ENCODE peak calls at places on chromosomes 5 and 9, in four cellular contexts. W is A549, T is K562, D is IMR-90. G is an unnamed sample.

GRCh38 chr9:93771276-93771675 is 183.9 kb downstream of the BARX1 start:
- DNase-seq in D (no peak), T (no peak), W (no peak), G (no peak)

GRCh38 chr5:128405159-128405558 is 132.9 kb downstream of the FBN2 start:
- DNase-seq in D (no peak), W (no peak), T (no peak), G (no peak)

GRCh38 chr9:105881654-105882349 is 187.5 kb downstream of the TMEM38B start:
- DNase-seq in T (peak; percentile 81), D (peak; percentile 53), W (peak; percentile 71), G (peak; percentile 25)

GRCh38 chr9:129206401-129206800 is 28.3 kb upstream of the IER5L start:
- DNase-seq in W (no peak), D (no peak), T (no peak), G (no peak)

GRCh38 chr9:70478963-70479641 is 64.6 kb upstream of the KLF9 start:
- DNase-seq in T (no peak), W (no peak), D (peak; percentile 68), G (no peak)

GRCh38 chr5:110969502-110969901 is 102.0 kb upstream of the TSLP start:
- DNase-seq in T (no peak), W (no peak), D (no peak), G (no peak)

GRCh38 chr9:107557236-107557990 is 67.8 kb upstream of the KLF4 start:
- DNase-seq in W (no peak), D (peak; percentile 20), T (no peak), G (no peak)

GRCh38 chr5:14739961-14740360 is 75.4 kb downstream of the OTULIN start:
- DNase-seq in D (no peak), W (no peak), T (no peak), G (no peak)

GRCh38 chr5:43573058-43573457 is 16.2 kb upstream of the PAIP1 start:
- DNase-seq in T (no peak), W (no peak), D (peak; percentile 43), G (no peak)

GRCh38 chr5:139698461-139699146 is 50.5 kb downstream of the CXXC5 start:
- DNase-seq in W (no peak), T (peak; percentile 75), D (peak; percentile 74), G (no peak)

GRCh38 chr9:38157711-38158110 is 88.7 kb upstream of the SHB start:
- DNase-seq in T (no peak), W (no peak), D (no peak), G (no peak)

GRCh38 chr9:99555792-99556191 is 265.9 kb upstream of the NR4A3 start:
- DNase-seq in W (no peak), T (no peak), D (no peak), G (no peak)

GRCh38 chr5:160263326-160263850 is 34.1 kb downstream of the FABP6 start:
- DNase-seq in D (no peak), T (no peak), W (no peak), G (no peak)

GRCh38 chr9:106785200-106785599 is 77.8 kb upstream of the ZNF462 start:
- DNase-seq in W (no peak), T (no peak), D (no peak), G (no peak)

GRCh38 chr5:113807384-113808053 is 294.0 kb downstream of the YTHDC2 start:
- DNase-seq in T (no peak), D (peak; percentile 23), W (no peak), G (no peak)

GRCh38 chr9:133640580-133641395 is 4.6 kb downstream of the DBH start:
- DNase-seq in T (no peak), W (no peak), D (no peak), G (no peak)

GRCh38 chr9:10605388-10605787 is 7.4 kb downstream of the PTPRD start:
- DNase-seq in T (no peak), D (no peak), W (no peak), G (no peak)

GRCh38 chr5:37121465-37121864 is 127.7 kb downstream of the CPLANE1 start:
- DNase-seq in T (no peak), W (no peak), D (no peak), G (no peak)

GRCh38 chr9:136576269-136576626 is 30.4 kb upstream of the NOTCH1 start:
- DNase-seq in W (peak; percentile 51), D (peak; percentile 33), T (no peak), G (no peak)
- TF ChIP-seq ELK1 in W (no peak), D (no peak), T (no peak), G (no peak)

DNA sequence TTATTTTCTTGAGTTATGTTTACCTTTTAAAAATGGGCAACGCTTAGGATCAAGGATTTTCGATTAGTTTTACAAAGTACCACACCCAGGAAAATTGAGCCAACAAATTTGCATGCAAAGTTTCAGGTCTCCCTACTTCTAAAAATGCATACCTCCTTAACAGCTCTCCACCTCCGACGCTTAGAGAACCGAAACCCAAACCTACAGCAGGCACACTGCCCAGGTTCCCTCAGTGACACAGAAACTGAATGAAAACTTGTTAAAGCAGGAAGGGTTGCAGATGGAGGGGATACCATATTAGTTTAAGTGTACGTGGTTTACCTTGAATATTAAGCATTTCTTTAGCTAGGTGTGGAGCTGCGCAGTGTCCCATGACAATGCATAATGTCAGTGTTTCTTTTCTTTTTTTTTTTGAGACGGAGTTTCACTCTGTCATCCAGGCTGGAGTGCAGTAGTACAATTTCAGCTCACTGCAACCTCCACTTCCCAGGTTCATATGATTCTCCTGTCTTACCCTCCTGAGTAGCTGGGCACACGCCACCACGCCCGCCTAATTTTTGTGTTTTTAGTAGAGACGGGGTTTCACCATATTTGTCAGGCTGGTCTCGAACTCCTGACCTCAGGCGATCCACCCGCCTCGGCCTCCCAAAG is 1.6 kb upstream of the SUB1 start:
- DNase-seq in W (no peak), T (no peak), D (no peak), G (peak; percentile 97)
- TF ChIP-seq ELK1 in W (no peak), T (no peak), D (no peak), G (no peak)

DNA sequence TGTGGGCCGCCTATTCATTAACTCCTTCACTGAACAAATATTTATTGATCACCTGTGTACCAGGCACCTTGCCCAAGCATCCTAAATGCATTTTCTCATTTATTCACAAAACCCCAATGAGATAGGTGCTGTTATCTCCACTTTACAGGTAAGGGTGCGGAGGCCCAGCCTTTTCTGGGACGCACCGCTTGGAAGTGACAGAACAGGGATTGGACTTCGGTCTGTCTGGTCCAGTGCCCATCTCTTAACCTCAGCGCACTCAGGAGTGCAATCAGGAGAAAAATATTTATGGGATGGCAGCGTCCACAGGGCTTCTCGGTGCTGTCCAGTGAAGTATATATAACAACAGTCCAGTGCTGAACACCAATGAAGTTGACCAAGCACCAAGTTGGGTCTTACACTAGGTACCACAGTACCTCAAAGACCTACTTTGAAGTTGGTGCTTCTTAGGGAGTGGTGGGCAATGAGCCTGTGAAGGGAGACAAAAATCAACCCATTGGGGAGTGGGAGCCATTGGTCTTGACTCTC is 18.9 kb upstream of the GARNL3 start:
- DNase-seq in D (no peak), T (no peak), W (no peak), G (no peak)
- TF ChIP-seq ELK1 in D (no peak), T (no peak), W (no peak), G (no peak)

GRCh38 chr5:38387161-38387560 is 128.8 kb downstream of the EGFLAM start:
- DNase-seq in D (no peak), W (no peak), T (no peak), G (no peak)
- TF ChIP-seq ELK1 in D (no peak), W (no peak), T (no peak), G (no peak)

GRCh38 chr9:126395439-126396212 is 69.0 kb downstream of the MVB12B start:
- DNase-seq in W (no peak), T (no peak), D (peak; percentile 82), G (no peak)
- TF ChIP-seq ELK1 in W (no peak), T (no peak), D (no peak), G (no peak)